ENCODE peak calls at places on chromosomes 1 and 21, in four cellular contexts. S is NT2/D1, K is SJCRH30, W is thoracic aorta. H is an unnamed sample.

GRCh38 chr1:211478801-211479619 is 13.0 kb downstream of the RD3 start:
- DNase-seq in S (no peak), K (no peak), W (no peak), H (no peak)

GRCh38 chr1:203325004-203325417 is 19.7 kb downstream of the BTG2 start:
- DNase-seq in S (no peak), K (peak), W (no peak), H (no peak)

GRCh38 chr1:1783320-1783719 is 5.0 kb upstream of the NADK start:
- DNase-seq in S (no peak), K (no peak), W (no peak), H (no peak)

GRCh38 chr1:39261712-39262221 is 57.3 kb downstream of the MACF1 start:
- DNase-seq in S (no peak), K (no peak), W (no peak), H (no peak)

GRCh38 chr1:42380617-42381423 is at the start of gene RIMKLA:
- DNase-seq in S (peak), K (peak), W (no peak), H (peak)

GRCh38 chr1:204435886-204436271 is 24.3 kb upstream of the PPP1R15B start:
- DNase-seq in S (no peak), K (no peak), W (no peak), H (no peak)

GRCh38 chr1:26125382-26125781 is 13.8 kb downstream of the PDIK1L start:
- DNase-seq in S (no peak), K (no peak), W (no peak), H (no peak)

GRCh38 chr21:30102881-30103280 is 63.7 kb downstream of the CLDN17 start:
- DNase-seq in S (peak), K (no peak), W (no peak), H (no peak)

DNA sequence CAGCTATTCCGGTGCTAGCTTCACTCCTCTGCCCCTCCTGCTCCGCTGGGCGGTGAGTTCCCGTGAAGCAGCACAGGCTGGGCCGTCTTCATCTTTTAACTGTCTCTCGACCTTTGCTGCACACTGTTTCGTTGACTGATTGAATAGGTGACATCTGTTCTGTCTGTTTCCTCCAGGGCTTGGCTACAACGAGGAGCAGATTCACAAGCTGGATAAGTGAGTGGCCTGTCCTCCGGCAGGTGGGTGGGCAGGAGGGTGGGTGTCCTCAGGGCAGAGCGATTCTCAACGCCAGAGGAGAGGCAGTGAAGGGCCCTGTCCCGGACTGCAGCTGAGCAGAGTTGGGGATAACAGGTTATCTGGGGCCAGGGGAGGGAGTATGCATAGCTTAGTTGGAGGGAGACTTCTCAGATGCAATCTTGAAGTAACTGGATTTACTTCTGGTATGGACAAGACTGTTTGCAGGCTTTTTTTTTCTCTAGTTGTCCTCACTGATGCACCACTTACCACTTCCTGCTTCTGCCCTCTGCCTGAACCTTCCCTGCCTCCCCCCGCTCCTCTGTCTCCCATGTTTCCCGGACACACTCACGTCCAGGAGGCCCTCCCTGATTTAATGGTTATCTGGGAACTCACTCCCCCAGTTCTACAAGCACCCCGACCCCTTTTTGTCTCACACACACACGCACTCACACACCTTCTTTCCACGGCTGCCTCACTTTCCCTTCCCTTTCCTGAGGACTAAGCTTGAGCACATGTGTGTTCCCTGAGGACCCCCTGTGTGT is 16.5 kb upstream of the RASSF5 start:
- DNase-seq in S (no peak), K (peak), W (no peak), H (no peak)
- H3K4me3 ChIP-seq in S (no peak), K (peak), W (no peak), H (no peak)

GRCh38 chr1:6485140-6485936 is 6.1 kb downstream of the PLEKHG5 start:
- DNase-seq in S (no peak), K (no peak), W (no peak), H (no peak)
- H3K4me3 ChIP-seq in S (peak), K (no peak), W (peak), H (peak)

DNA sequence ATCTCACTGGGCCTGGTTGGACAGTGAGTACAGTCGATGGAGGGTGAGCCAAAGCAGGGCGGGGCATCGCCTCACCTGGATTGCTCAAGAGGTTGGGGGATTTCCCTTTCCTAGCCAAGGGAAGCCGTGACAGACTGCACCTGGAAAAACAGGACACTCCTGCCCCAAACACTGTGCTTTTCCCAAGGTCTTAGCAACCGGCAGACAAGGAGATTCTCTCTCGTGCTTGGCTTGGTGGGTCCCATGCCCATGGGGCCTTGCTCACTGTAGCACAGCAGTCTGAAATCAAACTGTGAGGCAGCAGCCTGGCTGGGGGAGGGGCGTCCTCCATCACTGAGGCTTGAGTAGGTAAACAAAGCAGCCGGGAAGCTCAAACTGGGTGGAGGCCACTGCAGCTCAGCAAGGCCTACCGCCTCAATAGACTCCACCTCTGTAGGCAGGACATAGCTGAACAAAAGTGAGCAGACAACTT is 11.3 kb downstream of the C1orf105 start:
- DNase-seq in S (no peak), K (no peak), W (no peak), H (no peak)
- H3K4me3 ChIP-seq in S (no peak), K (no peak), W (no peak), H (no peak)

GRCh38 chr1:158180741-158181576 is at the start of gene CD1D:
- DNase-seq in S (peak), K (no peak), W (no peak), H (peak)

GRCh38 chr1:158177705-158178450 is 2.8 kb upstream of the CD1D start:
- DNase-seq in S (peak), K (peak), W (peak), H (peak)

GRCh38 chr1:158179301-158180041 is 1.2 kb upstream of the CD1D start:
- DNase-seq in S (no peak), K (no peak), W (no peak), H (no peak)

GRCh38 chr1:158185770-158186705 is 5.3 kb downstream of the CD1D start:
- DNase-seq in S (peak), K (no peak), W (no peak), H (no peak)

GRCh38 chr1:158181577-158181922 is 855 bp downstream of the CD1D start:
- DNase-seq in S (no peak), K (no peak), W (no peak), H (no peak)
- H3K4me3 ChIP-seq in S (peak), K (no peak), W (peak), H (peak)

GRCh38 chr1:10635992-10636391 is 160.5 kb downstream of the CASZ1 start:
- DNase-seq in S (no peak), K (no peak), W (peak), H (peak)
- H3K4me3 ChIP-seq in S (no peak), K (no peak), W (peak), H (no peak)

GRCh38 chr21:41816583-41817165 is 49.8 kb upstream of the RIPK4 start:
- DNase-seq in S (peak), K (peak), W (no peak), H (peak)
- H3K4me3 ChIP-seq in S (no peak), K (no peak), W (no peak), H (no peak)